ENCODE peak calls at places on chromosomes 5 and 9, in four cellular contexts. J is lung, W is cardiac muscle cell, Y is SJCRH30. V is an unnamed sample.
A peak's percentile ranks its signal among the peaks of the same experiment; 100 is the strongest.

GRCh38 chr9:81492710-81493447 is 196.5 kb downstream of the TLE1 start:
- DNase-seq in J (no peak), W (no peak), Y (peak; percentile 89), V (peak; percentile 96)

GRCh38 chr9:95092321-95093072 is 225.0 kb downstream of the FANCC start:
- DNase-seq in J (no peak), W (no peak), Y (peak; percentile 90), V (peak; percentile 96)

GRCh38 chr9:101648493-101648892 is 53.7 kb upstream of the PPP3R2 start:
- DNase-seq in J (no peak), W (no peak), Y (no peak), V (no peak)

GRCh38 chr5:4019841-4020240 is 424.2 kb downstream of the IRX1 start:
- DNase-seq in J (no peak), W (no peak), Y (no peak), V (no peak)

GRCh38 chr9:84621811-84622210 is 47.7 kb upstream of the NTRK2 start:
- DNase-seq in J (no peak), W (no peak), Y (no peak), V (no peak)

GRCh38 chr5:88845081-88845697 is 37.8 kb downstream of the MEF2C start:
- DNase-seq in J (no peak), W (no peak), Y (no peak), V (no peak)

GRCh38 chr5:122076023-122076422 is 2.0 kb downstream of the LOX start:
- DNase-seq in J (no peak), W (no peak), Y (no peak), V (no peak)

GRCh38 chr9:136095028-136095494 is at the start of gene NACC2:
- DNase-seq in J (no peak), W (peak; percentile 78), Y (no peak), V (no peak)

GRCh38 chr9:121321039-121321503 is 49.0 kb downstream of the STOM start:
- DNase-seq in J (no peak), W (no peak), Y (peak; percentile 47), V (no peak)

GRCh38 chr5:88686077-88686541 is 196.9 kb downstream of the MEF2C start:
- DNase-seq in J (no peak), W (no peak), Y (no peak), V (no peak)

GRCh38 chr5:151740336-151740942 is 18.0 kb downstream of the ATOX1 start:
- DNase-seq in J (peak; percentile 51), W (peak; percentile 74), Y (peak; percentile 84), V (peak; percentile 91)

GRCh38 chr5:131460867-131461572 is 174.0 kb downstream of the RAPGEF6 start:
- DNase-seq in J (no peak), W (peak; percentile 34), Y (no peak), V (no peak)

GRCh38 chr5:81579525-81579924 is 171.4 kb downstream of the SSBP2 start:
- DNase-seq in J (no peak), W (no peak), Y (peak; percentile 72), V (no peak)

GRCh38 chr5:105448251-105448650 is 1885.7 kb upstream of the NUDT12 start:
- DNase-seq in J (no peak), W (no peak), Y (no peak), V (no peak)

GRCh38 chr5:177553671-177554429 is 513 bp downstream of the FAM193B start:
- DNase-seq in J (peak; percentile 47), W (peak; percentile 51), Y (peak; percentile 58), V (no peak)

GRCh38 chr9:114224247-114224610 is 68.9 kb downstream of the COL27A1 start:
- DNase-seq in J (no peak), W (no peak), Y (peak; percentile 71), V (no peak)

GRCh38 chr5:69206528-69207190 is 17.3 kb downstream of the CENPH start:
- DNase-seq in J (no peak), W (no peak), Y (no peak), V (no peak)

GRCh38 chr5:10307206-10308148 is at the start of gene CMBL:
- DNase-seq in J (peak; percentile 39), W (peak; percentile 37), Y (no peak), V (no peak)

GRCh38 chr5:178983728-178984127 is 11.4 kb downstream of the GRM6 start:
- DNase-seq in J (no peak), W (no peak), Y (no peak), V (no peak)

DNA sequence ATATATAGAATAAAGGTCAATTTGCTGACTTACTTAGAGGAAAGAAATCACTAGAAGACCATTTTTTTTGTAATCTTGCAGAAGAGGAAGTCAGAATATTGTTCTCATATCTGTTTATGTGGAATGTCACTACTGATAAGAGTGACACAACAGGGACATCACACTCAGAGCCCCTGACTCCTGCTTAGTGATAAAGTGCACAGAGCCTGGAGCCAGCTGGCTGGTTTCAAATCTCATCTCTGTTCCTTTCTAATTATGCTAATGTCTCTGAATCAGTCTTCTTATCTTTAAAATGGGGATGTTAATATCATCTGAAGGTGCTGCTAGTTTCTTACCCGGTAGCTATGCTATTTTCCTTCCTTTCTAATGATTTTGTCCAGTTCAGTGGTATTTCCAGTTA is 58.6 kb upstream of the LIFR start:
- DNase-seq in J (no peak), W (no peak), Y (no peak), V (no peak)
- H3K4me3 ChIP-seq in J (no peak overlapping the region), W (no peak overlapping the region), Y (no peak overlapping the region), V (no peak overlapping the region)

GRCh38 chr5:112006721-112007120 is 249.7 kb upstream of the NREP start:
- DNase-seq in J (no peak), W (no peak), Y (peak; percentile 18), V (peak; percentile 62)

GRCh38 chr5:112005533-112005926 is 248.5 kb upstream of the NREP start:
- DNase-seq in J (no peak), W (no peak), Y (no peak), V (peak; percentile 47)

GRCh38 chr5:111999286-111999685 is 242.3 kb upstream of the NREP start:
- DNase-seq in J (no peak), W (no peak), Y (no peak), V (no peak)

GRCh38 chr5:112002368-112002767 is 245.4 kb upstream of the NREP start:
- DNase-seq in J (no peak), W (no peak), Y (no peak), V (no peak)

GRCh38 chr5:112004867-112005532 is 248.0 kb upstream of the NREP start:
- DNase-seq in J (no peak), W (no peak), Y (no peak), V (peak; percentile 70)
- H3K4me3 ChIP-seq in J (no peak overlapping the region), W (no peak overlapping the region), Y (no peak overlapping the region), V (no peak overlapping the region)

DNA sequence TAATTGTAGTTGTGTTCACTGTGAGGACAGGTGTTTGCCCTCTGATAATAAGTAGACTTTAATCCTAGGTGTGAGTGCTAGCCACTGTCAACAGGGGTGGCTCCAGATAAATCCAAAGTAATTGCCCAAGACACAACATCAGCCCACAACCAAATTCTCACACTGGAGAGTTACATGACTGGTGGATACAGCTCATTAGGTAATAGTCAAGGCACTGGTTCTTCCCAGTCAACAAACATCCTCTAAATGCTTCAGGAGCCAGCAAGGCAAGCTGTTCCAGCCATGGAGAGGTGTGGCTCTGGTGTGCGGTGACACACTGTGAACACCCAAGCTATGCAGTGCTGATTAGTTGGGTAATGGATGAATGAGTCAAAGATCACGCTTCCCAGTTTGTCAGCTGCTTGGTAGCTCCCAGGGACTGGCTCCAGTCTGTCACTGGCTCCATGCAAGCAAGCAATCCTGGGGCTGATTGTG is 62.9 kb downstream of the UGCG start:
- DNase-seq in J (no peak), W (peak; percentile 11), Y (peak; percentile 66), V (peak; percentile 88)
- H3K4me3 ChIP-seq in J (no peak overlapping the region), W (no peak overlapping the region), Y (no peak overlapping the region), V (no peak overlapping the region)

GRCh38 chr9:76680716-76681431 is 83.4 kb upstream of the PCA3 start:
- DNase-seq in J (no peak), W (no peak), Y (no peak), V (no peak)

GRCh38 chr9:76676857-76677256 is 87.4 kb upstream of the PCA3 start:
- DNase-seq in J (no peak), W (no peak), Y (no peak), V (no peak)

GRCh38 chr9:76681556-76681955 is 82.7 kb upstream of the PCA3 start:
- DNase-seq in J (no peak), W (no peak), Y (no peak), V (no peak)

GRCh38 chr9:76677481-76678055 is 86.7 kb upstream of the PCA3 start:
- DNase-seq in J (no peak), W (no peak), Y (peak; percentile 54), V (no peak)
- H3K4me3 ChIP-seq in J (no peak overlapping the region), W (no peak overlapping the region), Y (no peak overlapping the region), V (no peak overlapping the region)

GRCh38 chr9:98230354-98230753 is 25.1 kb downstream of the TBC1D2 start:
- DNase-seq in J (no peak), W (no peak), Y (no peak), V (no peak)

GRCh38 chr9:98232926-98233325 is 22.5 kb downstream of the TBC1D2 start:
- DNase-seq in J (no peak), W (no peak), Y (no peak), V (no peak)

GRCh38 chr9:98229620-98230019 is 25.8 kb downstream of the TBC1D2 start:
- DNase-seq in J (no peak), W (no peak), Y (no peak), V (no peak)

GRCh38 chr9:98230789-98231188 is 24.7 kb downstream of the TBC1D2 start:
- DNase-seq in J (no peak), W (no peak), Y (no peak), V (no peak)

GRCh38 chr9:98231770-98232478 is 23.5 kb downstream of the TBC1D2 start:
- DNase-seq in J (no peak), W (no peak), Y (no peak), V (peak; percentile 67)
- H3K4me3 ChIP-seq in J (no peak overlapping the region), W (no peak overlapping the region), Y (no peak overlapping the region), V (no peak overlapping the region)

DNA sequence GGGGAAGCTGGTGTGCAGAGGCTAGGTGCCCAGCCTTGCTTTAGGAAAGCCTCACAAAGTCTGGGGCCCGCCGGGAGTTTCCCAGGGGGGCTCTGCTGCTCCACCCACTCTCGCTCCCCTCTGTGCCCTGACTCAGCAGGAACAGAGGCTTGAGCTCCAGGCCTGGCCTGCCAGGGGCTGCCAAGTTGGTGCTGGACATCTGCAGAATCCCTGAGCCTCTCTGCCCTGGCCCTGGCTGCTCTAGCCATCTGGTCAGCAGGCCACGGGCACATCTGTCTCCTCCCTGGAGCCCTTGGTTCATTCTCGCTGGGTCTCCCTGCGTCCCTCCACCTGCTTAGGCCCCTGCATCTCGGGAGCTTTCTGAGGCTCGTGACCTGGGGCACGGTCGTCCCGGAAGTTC is 626 bp upstream of the ADAMTSL2 start:
- DNase-seq in J (no peak), W (no peak), Y (no peak), V (no peak)
- H3K4me3 ChIP-seq in J (no peak overlapping the region), W (no peak overlapping the region), Y (peak overlapping the region; percentile 53), V (no peak overlapping the region)

GRCh38 chr5:2708132-2708531 is 43.3 kb downstream of the IRX2 start:
- DNase-seq in J (no peak), W (no peak), Y (no peak), V (no peak)
- H3K4me3 ChIP-seq in J (no peak overlapping the region), W (no peak overlapping the region), Y (no peak overlapping the region), V (no peak overlapping the region)

GRCh38 chr9:128202648-128203023 is 543 bp upstream of the DNM1 start:
- DNase-seq in J (no peak), W (no peak), Y (no peak), V (no peak)
- H3K4me3 ChIP-seq in J (no peak overlapping the region), W (no peak overlapping the region), Y (peak overlapping the region; percentile 68), V (peak overlapping the region; percentile 24)